ENCODE peak calls at places on chromosome 19, in six cellular contexts. G, V, H, N, I and W are unnamed samples.

GRCh38 chr19:46409146-46409545 is 4.2 kb downstream of the CCDC8 start:
- DNase-seq in N (no peak), V (no peak), I (no peak), G (no peak), H (no peak), W (no peak)

GRCh38 chr19:54573330-54573872 is at the start of gene LILRA2:
- DNase-seq in H (no peak), I (no peak), V (no peak), N (no peak), G (no peak), W (no peak)

GRCh38 chr19:20197747-20198146 is 30.7 kb downstream of the ZNF486 start:
- DNase-seq in G (no peak), V (no peak), I (no peak), H (no peak), N (no peak), W (no peak)

GRCh38 chr19:30593358-30593757 is 221.2 kb downstream of the ZNF536 start:
- DNase-seq in I (no peak), V (no peak), H (no peak), N (no peak), G (no peak), W (peak)

GRCh38 chr19:45056831-45057230 is 18.0 kb downstream of the CLASRP start:
- DNase-seq in I (no peak), N (no peak), H (no peak), V (no peak), G (no peak), W (no peak)

GRCh38 chr19:6126335-6126974 is 9.0 kb upstream of the ACSBG2 start:
- DNase-seq in H (peak), N (peak), V (peak), I (peak), G (peak), W (peak)

GRCh38 chr19:9857920-9858746 is 23.0 kb downstream of the PIN1 start:
- DNase-seq in G (no peak), N (no peak), H (no peak), V (no peak), I (peak), W (no peak)

GRCh38 chr19:3644351-3645066 is 17.9 kb upstream of the CACTIN start:
- DNase-seq in N (no peak), H (peak), I (no peak), V (no peak), G (no peak), W (peak)

GRCh38 chr19:30649934-30650614 is 277.9 kb downstream of the ZNF536 start:
- DNase-seq in H (peak), G (no peak), N (peak), I (peak), V (no peak), W (peak)

GRCh38 chr19:18698321-18699167 is 15.1 kb downstream of the CRTC1 start:
- DNase-seq in H (no peak), N (peak), V (no peak), G (no peak), I (no peak), W (no peak)

GRCh38 chr19:29337029-29337428 is 124.1 kb upstream of the UQCRFS1 start:
- DNase-seq in G (no peak), V (no peak), I (no peak), N (no peak), H (no peak), W (no peak)

GRCh38 chr19:5292843-5293606 is 47.6 kb downstream of the PTPRS start:
- DNase-seq in V (peak), N (peak), G (no peak), H (peak), I (peak), W (peak)

GRCh38 chr19:40228371-40228770 is 1.9 kb upstream of the CCNP start:
- DNase-seq in H (no peak), N (no peak), I (no peak), G (no peak), V (no peak), W (no peak)

GRCh38 chr19:40228863-40229262 is 2.4 kb upstream of the CCNP start:
- DNase-seq in I (no peak), V (no peak), N (no peak), G (no peak), H (no peak), W (no peak)

GRCh38 chr19:40223135-40223822 is 3.2 kb downstream of the CCNP start:
- DNase-seq in G (no peak), N (peak), H (no peak), V (no peak), I (no peak), W (no peak)

GRCh38 chr19:40224342-40225148 is 1.9 kb downstream of the CCNP start:
- DNase-seq in I (peak), H (no peak), G (no peak), V (no peak), N (no peak), W (no peak)

GRCh38 chr19:40225440-40226305 is 816 bp downstream of the CCNP start:
- DNase-seq in G (no peak), H (peak), V (no peak), N (no peak), I (peak), W (peak)
- TF ChIP-seq CTCF in G (peak), H (peak), V (peak), N (no peak), I (no peak), W (peak)

GRCh38 chr19:41328818-41329220 is 18.8 kb downstream of the CCDC97 start:
- DNase-seq in H (no peak), V (no peak), N (no peak), I (no peak), G (no peak), W (no peak)

GRCh38 chr19:41327499-41328156 is 17.7 kb downstream of the CCDC97 start:
- DNase-seq in I (peak), H (no peak), V (no peak), G (no peak), N (peak), W (no peak)

GRCh38 chr19:41325947-41326706 is 16.2 kb downstream of the CCDC97 start:
- DNase-seq in H (peak), N (peak), G (no peak), I (peak), V (no peak), W (peak)

GRCh38 chr19:41327076-41327475 is 17.1 kb downstream of the CCDC97 start:
- DNase-seq in V (no peak), I (no peak), N (no peak), G (no peak), H (no peak), W (no peak)

GRCh38 chr19:41328157-41328817 is 18.3 kb downstream of the CCDC97 start:
- DNase-seq in N (no peak), H (no peak), I (peak), V (no peak), G (no peak), W (no peak)
- H3K4me3 ChIP-seq in N (no peak), H (no peak), I (no peak), V (no peak), G (no peak), W (no peak)

DNA sequence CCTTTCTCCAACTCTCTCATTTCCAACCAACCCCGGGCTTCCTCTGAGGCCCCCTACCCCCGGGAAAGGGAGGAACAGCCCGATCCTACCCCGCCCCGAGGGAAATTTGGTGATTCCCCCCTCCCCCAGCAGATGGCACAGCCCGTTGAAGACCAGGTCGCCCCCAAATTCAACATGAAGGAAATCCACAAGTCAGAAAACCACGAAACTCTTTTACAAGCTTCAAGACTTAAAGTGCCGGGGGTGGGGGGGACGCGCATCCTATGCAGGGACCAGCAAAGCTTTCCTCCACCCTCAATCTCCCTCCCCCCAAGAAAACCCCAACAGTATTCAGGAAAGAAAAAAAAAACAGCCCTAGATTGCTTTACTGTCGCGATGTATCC is 1.8 kb downstream of the TCF3 start:
- DNase-seq in N (no peak), I (no peak), V (no peak), H (peak), G (peak), W (no peak)
- TF ChIP-seq CTCF in N (no peak), I (no peak), V (peak), H (no peak), G (no peak), W (peak)

DNA sequence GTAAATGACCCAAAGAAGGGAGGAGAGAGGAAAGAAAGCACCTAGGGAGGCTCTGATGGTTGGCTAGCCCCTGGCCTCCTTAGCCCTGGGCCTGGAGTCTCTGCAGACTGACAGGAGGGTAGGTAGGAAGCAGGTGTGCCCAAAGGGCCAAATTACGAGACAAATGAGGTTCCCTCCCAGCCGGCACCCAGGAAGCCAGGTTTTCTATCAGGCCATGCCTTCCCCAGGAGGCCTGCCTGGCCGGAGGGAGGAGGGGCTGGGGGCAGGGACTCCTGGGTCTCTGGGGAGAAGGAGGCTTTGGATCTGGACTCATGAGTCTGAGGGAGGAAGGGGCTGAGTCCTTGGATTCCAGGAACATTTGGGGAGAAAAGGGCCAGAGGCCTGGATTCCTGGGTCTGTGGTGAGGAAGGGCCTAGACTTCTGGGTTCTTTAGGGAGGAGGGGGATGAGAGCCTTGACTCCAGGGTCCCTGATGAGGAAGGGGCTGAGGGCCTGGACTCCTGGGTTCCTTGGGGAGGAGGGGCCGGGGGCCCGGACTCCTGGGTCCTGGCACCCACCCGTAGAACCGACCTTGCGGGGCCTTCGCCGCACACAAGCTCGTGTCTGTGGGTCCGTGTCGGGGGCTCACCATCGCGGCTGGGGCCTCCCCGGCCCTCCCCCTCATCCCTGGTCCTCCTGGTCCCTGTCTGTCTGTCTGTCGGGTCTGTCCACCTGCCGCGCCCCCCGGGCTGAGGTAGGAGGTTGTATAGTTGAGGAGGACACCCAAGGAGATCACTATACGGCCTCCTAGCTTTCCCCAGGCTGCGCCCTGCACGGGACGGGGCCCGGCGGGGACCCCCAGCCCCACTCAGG is 840 bp upstream of the SPACA6 start:
- DNase-seq in H (no peak), V (no peak), N (no peak), I (no peak), G (no peak), W (no peak)
- H3K4me3 ChIP-seq in H (peak), V (peak), N (peak), I (no peak), G (no peak), W (peak)

DNA sequence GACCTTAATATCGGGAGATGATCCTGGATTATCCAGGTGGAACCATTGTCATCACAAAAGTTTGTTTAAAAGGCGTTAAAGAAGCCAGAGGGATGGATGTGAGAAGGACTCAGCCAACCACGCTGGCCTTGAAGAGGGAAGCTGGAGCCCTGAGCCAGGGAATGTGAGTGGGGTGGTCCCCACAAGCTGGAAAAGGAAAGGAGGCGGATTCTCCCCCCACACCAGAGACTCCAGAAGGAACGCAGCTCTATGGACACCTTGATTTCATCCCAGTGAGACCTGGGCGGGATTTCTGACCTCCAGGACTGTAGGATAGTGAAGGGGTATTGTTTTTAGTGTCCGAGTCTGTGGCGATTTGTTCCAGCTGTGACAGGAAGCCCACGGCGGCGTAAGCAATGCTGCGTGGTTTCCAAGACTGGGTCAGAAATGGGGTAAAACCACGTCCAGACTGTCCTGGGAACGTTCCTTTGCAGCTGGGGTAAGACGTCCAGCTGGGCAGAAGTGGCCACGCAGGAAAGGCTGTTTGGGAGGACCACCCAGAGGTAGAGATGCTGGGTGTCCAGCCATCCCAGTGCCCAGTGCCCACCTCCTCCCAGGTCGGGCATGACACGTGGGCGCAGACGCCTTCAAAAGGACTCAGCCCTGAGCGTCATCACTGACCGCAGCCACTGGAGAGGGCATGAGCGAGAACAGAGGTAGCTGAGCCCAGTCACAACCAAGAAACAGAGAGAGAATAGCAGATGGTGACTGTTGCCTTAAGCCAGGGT is 125.4 kb upstream of the USP29 start:
- DNase-seq in H (no peak), G (no peak), I (no peak), V (no peak), N (no peak), W (no peak)
- TF ChIP-seq CTCF in H (no peak), G (no peak), I (no peak), V (no peak), N (no peak), W (no peak)

GRCh38 chr19:49222528-49222927 is 64.9 kb downstream of the TRPM4 start:
- DNase-seq in N (no peak), I (no peak), V (no peak), G (no peak), H (no peak), W (no peak)
- H3K4me3 ChIP-seq in N (no peak), I (no peak), V (no peak), G (no peak), H (no peak), W (no peak)

DNA sequence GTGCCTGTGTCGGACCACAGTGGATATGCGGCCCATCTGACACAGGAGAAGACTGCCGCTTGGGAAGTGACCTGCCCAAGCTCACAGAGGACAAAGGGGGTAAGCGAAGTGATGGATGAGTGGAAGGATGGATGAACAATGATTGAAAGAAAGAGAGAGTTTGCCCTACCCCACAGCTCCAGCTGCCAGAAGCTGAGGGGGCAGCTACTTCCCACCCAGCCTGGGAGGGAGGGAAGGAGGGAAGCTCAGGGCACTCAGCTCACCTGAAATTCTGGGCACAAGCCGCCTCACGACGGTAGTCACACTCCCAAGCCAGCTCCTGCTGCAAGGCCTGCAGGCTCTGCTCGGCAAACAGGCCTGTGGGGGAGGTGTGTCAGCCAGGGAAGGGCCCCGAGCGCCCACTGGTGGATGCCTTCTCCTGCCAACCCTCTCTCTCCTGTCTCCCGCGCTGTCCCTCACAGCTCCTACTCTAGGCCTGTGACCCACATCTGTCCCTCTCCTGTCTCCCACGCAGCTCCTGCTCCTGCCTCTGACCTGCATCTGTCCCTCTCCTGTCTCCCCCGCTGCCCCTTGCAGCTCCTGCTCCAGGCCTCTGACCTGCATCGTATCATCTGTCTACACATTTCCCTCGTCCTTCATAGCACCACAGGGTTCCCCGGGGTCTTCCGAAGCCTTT is 12.0 kb upstream of the NUMBL start:
- DNase-seq in V (no peak), N (peak), I (peak), G (no peak), H (peak), W (peak)
- TF ChIP-seq CTCF in V (peak), N (peak), I (peak), G (peak), H (peak), W (peak)